ENCODE peak calls at places on chromosomes 13 and 19, in eight cellular contexts. P, U, Z, H, R, V, I and N are unnamed samples.

GRCh38 chr19:18294467-18294864 is 13.0 kb upstream of the JUND start:
- DNase-seq in P (peak), U (no peak), Z (no peak), H (peak), R (no peak), V (no peak), I (no peak), N (no peak)

GRCh38 chr19:13155472-13156284 is 5.5 kb downstream of the IER2 start:
- DNase-seq in P (peak), U (peak), Z (peak), H (peak), R (peak), V (peak), I (peak), N (peak)

GRCh38 chr13:79398915-79399314 is 7.1 kb downstream of the RBM26 start:
- DNase-seq in P (peak), U (no peak), Z (peak), H (no peak), R (no peak), V (peak), I (peak), N (no peak)

GRCh38 chr13:25192489-25192888 is 20.4 kb upstream of the AMER2 start:
- DNase-seq in P (no peak), U (no peak), Z (no peak), H (no peak), R (no peak), V (no peak), I (no peak), N (no peak)

GRCh38 chr19:2887391-2887914 is 13.3 kb upstream of the ZNF57 start:
- DNase-seq in P (peak), U (no peak), Z (peak), H (peak), R (peak), V (peak), I (peak), N (peak)

GRCh38 chr13:67148219-67148583 is 81.9 kb downstream of the PCDH9 start:
- DNase-seq in P (no peak), U (no peak), Z (peak), H (no peak), R (peak), V (no peak), I (peak), N (no peak)

GRCh38 chr13:27919299-27919933 is 384 bp upstream of the PDX1 start:
- DNase-seq in P (no peak), U (no peak), Z (no peak), H (no peak), R (no peak), V (no peak), I (no peak), N (no peak)

GRCh38 chr19:16087940-16088339 is 11.6 kb downstream of the TPM4 start:
- DNase-seq in P (no peak), U (no peak), Z (no peak), H (no peak), R (no peak), V (no peak), I (no peak), N (no peak)

GRCh38 chr13:43561081-43561480 is 225.7 kb downstream of the ENOX1 start:
- DNase-seq in P (no peak), U (no peak), Z (no peak), H (no peak), R (no peak), V (no peak), I (no peak), N (no peak)

GRCh38 chr19:3492919-3493318 is 7.6 kb downstream of the DOHH start:
- DNase-seq in P (no peak), U (no peak), Z (no peak), H (no peak), R (no peak), V (no peak), I (no peak), N (no peak)

GRCh38 chr19:46603752-46604241 is 2.7 kb downstream of the CALM3 start:
- DNase-seq in P (no peak), U (no peak), Z (no peak), H (peak), R (peak), V (no peak), I (no peak), N (no peak)

GRCh38 chr13:92187378-92187989 is 789.1 kb downstream of the GPC5 start:
- DNase-seq in P (peak), U (peak), Z (peak), H (peak), R (peak), V (peak), I (peak), N (peak)

GRCh38 chr19:43765109-43765876 is 10.5 kb upstream of the SMG9 start:
- DNase-seq in P (peak), U (no peak), Z (peak), H (no peak), R (peak), V (peak), I (peak), N (no peak)

GRCh38 chr19:45512881-45513483 is 5.7 kb downstream of the VASP start:
- DNase-seq in P (no peak), U (no peak), Z (no peak), H (no peak), R (no peak), V (no peak), I (no peak), N (no peak)

GRCh38 chr19:45420356-45420755 is 3.4 kb downstream of the ERCC1 start:
- DNase-seq in P (no peak), U (no peak), Z (no peak), H (no peak), R (no peak), V (no peak), I (no peak), N (no peak)

GRCh38 chr19:1768248-1768647 is 14.9 kb downstream of the ONECUT3 start:
- DNase-seq in P (no peak), U (no peak), Z (no peak), H (peak), R (peak), V (peak), I (no peak), N (peak)

GRCh38 chr19:58396691-58397532 is 1.5 kb downstream of the RNF225 start:
- DNase-seq in P (no peak), U (no peak), Z (no peak), H (no peak), R (no peak), V (no peak), I (no peak), N (no peak)

GRCh38 chr13:29733069-29733700 is 117.2 kb downstream of the UBL3 start:
- DNase-seq in P (no peak), U (no peak), Z (no peak), H (no peak), R (no peak), V (peak), I (no peak), N (no peak)

GRCh38 chr19:15197275-15198005 is 3.4 kb downstream of the NOTCH3 start:
- DNase-seq in P (no peak), U (no peak), Z (peak), H (peak), R (no peak), V (no peak), I (peak), N (no peak)

GRCh38 chr13:42001580-42001979 is 40.7 kb upstream of the VWA8 start:
- DNase-seq in P (peak), U (no peak), Z (peak), H (no peak), R (peak), V (peak), I (peak), N (no peak)

GRCh38 chr19:53912653-53913052 is 3.6 kb downstream of the CACNG7 start:
- DNase-seq in P (no peak), U (no peak), Z (no peak), H (peak), R (no peak), V (peak), I (no peak), N (no peak)

GRCh38 chr13:47726394-47726793 is 274.7 kb downstream of the SUCLA2 start:
- DNase-seq in P (peak), U (no peak), Z (no peak), H (no peak), R (no peak), V (no peak), I (no peak), N (no peak)

GRCh38 chr13:93559718-93560117 is 333.1 kb downstream of the GPC6 start:
- DNase-seq in P (peak), U (no peak), Z (peak), H (no peak), R (no peak), V (no peak), I (peak), N (no peak)

GRCh38 chr13:45361596-45362206 is 20.7 kb upstream of the TPT1 start:
- DNase-seq in P (peak), U (no peak), Z (peak), H (no peak), R (no peak), V (peak), I (peak), N (no peak)

GRCh38 chr13:99250977-99251825 is 7.0 kb downstream of the GPR18 start:
- DNase-seq in P (no peak), U (no peak), Z (no peak), H (no peak), R (no peak), V (no peak), I (no peak), N (no peak)

GRCh38 chr19:3547301-3547731 is 8.3 kb downstream of the TEKTIP1 start:
- DNase-seq in P (peak), U (no peak), Z (no peak), H (peak), R (peak), V (no peak), I (no peak), N (no peak)

GRCh38 chr19:11033251-11033650 is 56.0 kb upstream of the LDLR start:
- DNase-seq in P (no peak), U (no peak), Z (no peak), H (no peak), R (no peak), V (no peak), I (no peak), N (no peak)

GRCh38 chr19:11033763-11034162 is 55.5 kb upstream of the LDLR start:
- DNase-seq in P (no peak), U (no peak), Z (no peak), H (no peak), R (no peak), V (no peak), I (no peak), N (no peak)

GRCh38 chr19:11034449-11035213 is 54.6 kb upstream of the LDLR start:
- DNase-seq in P (no peak), U (no peak), Z (no peak), H (no peak), R (no peak), V (no peak), I (no peak), N (no peak)

GRCh38 chr19:11028146-11028545 is 61.1 kb upstream of the LDLR start:
- DNase-seq in P (no peak), U (no peak), Z (no peak), H (no peak), R (no peak), V (no peak), I (no peak), N (no peak)

DNA sequence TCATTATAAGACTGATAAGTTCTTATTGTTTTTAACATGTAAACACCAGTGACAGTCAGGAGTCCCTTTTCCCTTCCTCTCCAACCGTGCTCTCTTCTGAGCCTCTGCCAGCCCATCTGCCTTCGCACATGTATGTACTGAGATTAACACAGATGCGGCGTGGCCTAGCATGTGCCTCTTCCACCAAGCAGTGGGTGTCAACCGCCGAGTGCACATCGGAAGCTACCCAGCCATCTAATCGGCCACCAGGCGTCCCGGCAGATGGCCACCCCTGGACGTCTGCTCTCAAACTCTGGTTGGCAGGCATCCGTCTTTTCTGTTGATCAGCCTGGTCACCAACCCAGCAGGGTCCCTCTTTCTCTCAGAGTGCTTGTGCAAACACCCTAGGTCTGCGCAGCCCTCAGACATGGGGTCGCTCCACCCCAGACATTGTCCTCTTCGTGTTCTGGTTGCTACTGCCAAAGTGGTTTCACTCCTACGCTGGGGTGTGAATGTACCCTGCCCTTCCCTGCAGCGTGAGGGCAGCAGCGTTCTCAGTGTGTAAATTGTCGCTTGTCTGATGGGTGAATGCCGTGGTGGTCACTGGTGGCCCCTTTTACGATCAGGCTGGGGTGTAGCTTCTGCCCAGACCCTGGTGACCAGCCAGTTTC is 57.7 kb upstream of the LDLR start:
- DNase-seq in P (no peak), U (no peak), Z (no peak), H (no peak), R (no peak), V (no peak), I (no peak), N (no peak)
- H3K9ac ChIP-seq in P (no peak), U (no peak), Z (no peak), H (no peak), R (no peak), V (no peak), I (no peak), N (no peak)

GRCh38 chr13:113998781-113999617 is 25.1 kb upstream of the C13orf46 start:
- DNase-seq in P (no peak), U (no peak), Z (no peak), H (no peak), R (no peak), V (no peak), I (no peak), N (no peak)
- H3K9ac ChIP-seq in P (no peak), U (no peak), Z (peak), H (no peak), R (no peak), V (no peak), I (no peak), N (no peak)

GRCh38 chr13:19795956-19796355 is 13.2 kb upstream of the PSPC1 start:
- DNase-seq in P (no peak), U (no peak), Z (no peak), H (no peak), R (no peak), V (no peak), I (no peak), N (no peak)

GRCh38 chr13:19791953-19792537 is 9.3 kb upstream of the PSPC1 start:
- DNase-seq in P (no peak), U (no peak), Z (no peak), H (no peak), R (no peak), V (peak), I (no peak), N (peak)

DNA sequence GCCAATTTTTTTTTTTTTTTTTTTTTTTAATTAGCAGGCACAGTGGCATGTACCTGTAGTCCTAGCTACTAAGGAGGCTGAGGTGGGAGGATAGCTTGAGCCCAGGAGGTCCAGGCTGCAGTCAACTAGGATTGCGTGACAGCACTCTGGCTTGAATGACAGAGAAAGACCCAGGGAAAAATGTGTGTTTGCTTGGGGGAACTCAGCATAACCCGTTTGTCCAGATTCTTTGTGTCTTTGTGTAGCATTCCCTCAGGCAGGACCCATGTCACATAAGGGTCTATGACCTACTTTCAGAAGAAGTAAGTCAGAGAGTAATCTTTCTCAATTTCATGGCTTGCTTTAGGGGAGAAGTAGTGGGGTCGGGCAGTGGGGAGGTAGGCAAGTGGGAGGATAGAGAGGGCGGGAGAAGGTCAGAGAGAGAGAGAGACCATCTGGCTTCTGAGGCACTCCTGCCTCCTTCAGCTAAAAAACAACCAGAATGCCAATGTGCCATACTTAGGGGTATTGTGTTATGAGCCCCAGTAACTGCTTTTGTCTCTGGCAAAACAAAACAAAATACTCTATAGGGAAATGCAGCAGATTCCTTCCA is 11.9 kb upstream of the PSPC1 start:
- DNase-seq in P (peak), U (no peak), Z (no peak), H (no peak), R (no peak), V (no peak), I (no peak), N (no peak)
- H3K9ac ChIP-seq in P (peak), U (no peak), Z (no peak), H (no peak), R (no peak), V (no peak), I (no peak), N (no peak)

DNA sequence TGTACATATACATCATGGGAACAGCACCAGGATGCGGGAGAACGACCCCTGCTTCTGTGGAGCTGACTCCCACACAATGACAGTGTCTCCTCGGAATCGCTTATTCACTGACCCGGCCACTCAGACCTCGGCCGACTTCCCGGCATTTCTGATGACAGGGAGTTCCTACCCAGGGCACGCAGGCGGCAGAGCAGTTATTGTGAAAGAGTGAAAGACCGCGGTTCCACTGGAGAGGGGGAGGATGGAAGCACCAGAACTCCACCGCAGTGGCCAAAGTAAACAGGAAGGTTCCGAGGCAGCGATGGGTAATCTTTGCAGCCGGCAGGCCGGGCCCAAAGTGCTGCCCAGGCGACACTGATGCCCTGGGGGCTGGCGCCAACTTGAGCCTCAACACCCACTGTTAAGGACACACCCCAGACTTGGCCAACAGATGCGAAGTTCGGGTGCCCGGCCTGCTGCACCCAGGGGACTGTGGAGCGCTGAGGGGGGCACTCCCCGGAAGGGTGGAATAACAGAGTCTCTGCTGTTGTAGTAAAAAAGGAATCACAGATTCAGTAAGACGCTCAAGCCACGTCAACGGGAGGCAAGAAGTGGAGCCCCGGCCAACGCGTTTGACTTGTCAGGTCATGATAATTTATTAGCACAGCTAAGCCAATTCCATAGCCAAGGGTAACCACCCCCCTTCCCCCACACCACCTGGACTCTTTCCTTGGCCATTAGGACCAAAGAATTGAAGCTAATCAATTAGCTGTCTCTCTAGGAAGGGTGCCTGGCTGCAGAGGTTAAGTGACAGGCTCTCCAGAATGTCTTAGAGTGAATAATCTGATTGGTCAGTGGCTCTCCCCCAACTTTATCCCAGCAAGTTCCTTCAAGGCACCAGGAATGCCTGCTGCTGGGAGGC is 5.8 kb downstream of the MLLT1 start:
- DNase-seq in P (peak), U (no peak), Z (peak), H (peak), R (peak), V (peak), I (peak), N (no peak)
- H3K9ac ChIP-seq in P (peak), U (peak), Z (peak), H (peak), R (peak), V (peak), I (peak), N (peak)

GRCh38 chr19:51690359-51691121 is 2.6 kb upstream of the SPACA6 start:
- DNase-seq in P (peak), U (peak), Z (peak), H (peak), R (peak), V (peak), I (peak), N (peak)
- H3K9ac ChIP-seq in P (peak), U (no peak), Z (peak), H (peak), R (peak), V (peak), I (peak), N (peak)

DNA sequence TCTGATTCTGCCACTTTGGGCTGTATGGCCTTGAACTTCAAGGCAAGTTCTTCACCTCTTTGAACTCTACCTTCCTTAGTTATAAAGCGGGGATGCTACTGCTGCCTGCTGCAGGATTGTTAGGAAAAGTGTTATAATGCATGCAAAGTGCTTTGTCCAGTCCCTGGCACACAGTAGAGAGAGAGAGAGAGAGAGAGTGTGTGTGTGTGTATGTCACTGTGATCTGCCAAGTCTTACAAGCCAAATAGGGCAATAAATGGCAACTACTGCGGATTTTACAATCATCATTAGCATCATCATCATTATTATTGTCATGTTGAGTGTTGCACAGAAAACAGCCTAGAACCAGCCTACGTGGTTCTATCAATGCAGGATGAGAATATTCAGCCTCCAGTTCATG is 136.1 kb downstream of the ZDHHC20 start:
- DNase-seq in P (no peak), U (no peak), Z (no peak), H (no peak), R (no peak), V (no peak), I (no peak), N (no peak)
- H3K9ac ChIP-seq in P (no peak), U (no peak), Z (no peak), H (no peak), R (no peak), V (no peak), I (no peak), N (no peak)

DNA sequence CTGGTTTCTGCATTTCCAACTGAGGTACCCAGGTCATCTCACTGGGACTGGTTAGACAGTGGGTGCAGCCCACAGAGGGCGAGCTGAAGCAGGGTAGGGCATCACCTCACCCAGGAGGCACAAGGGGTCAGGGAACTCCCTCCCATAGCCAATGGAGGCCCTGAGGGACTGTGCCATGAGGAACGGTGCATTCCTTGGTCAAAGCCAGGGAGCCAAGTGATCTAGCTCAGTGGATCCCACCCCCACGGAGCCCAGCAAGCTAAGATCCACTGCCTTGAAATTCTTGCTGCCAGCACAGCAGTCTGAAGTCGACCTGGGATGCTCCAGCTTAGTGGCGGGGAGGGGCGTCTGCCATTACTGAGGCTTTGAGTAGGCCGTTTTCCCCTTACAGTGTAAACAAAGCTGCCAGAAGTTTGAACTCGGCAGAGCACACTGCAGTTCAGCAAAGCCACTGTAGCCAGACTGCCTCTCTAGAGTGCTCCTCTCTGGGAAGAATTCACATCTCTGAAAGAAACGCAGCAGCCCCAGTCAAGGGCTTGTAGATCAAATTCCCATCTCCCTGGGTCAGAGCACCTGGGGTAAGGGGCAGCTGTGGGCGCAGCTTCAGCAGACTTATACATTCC is 1386.6 kb upstream of the PCDH9 start:
- DNase-seq in P (no peak), U (no peak), Z (no peak), H (no peak), R (no peak), V (no peak), I (no peak), N (no peak)
- H3K9ac ChIP-seq in P (no peak), U (no peak), Z (no peak), H (no peak), R (no peak), V (no peak), I (no peak), N (no peak)

GRCh38 chr19:35986111-35986510 is 8.9 kb upstream of the SDHAF1 start:
- DNase-seq in P (no peak), U (no peak), Z (no peak), H (no peak), R (no peak), V (no peak), I (no peak), N (no peak)
- H3K9ac ChIP-seq in P (no peak), U (no peak), Z (no peak), H (no peak), R (no peak), V (no peak), I (no peak), N (no peak)